ENCODE peak calls at places on chromosomes 3 and 15, in five cellular contexts. M is spleen; W is CD8-positive, alpha-beta memory T cell; Q is aorta; N is IMR-90. D is an unnamed sample.

GRCh38 chr3:61562042-61562809 is 855 bp downstream of the PTPRG start:
- DNase-seq in M (no peak), W (no peak), Q (peak; percentile 54), N (peak; percentile 31), D (no peak)

GRCh38 chr3:133583396-133583795 is 9.9 kb downstream of the CDV3 start:
- DNase-seq in M (no peak), W (no peak), Q (no peak), N (no peak), D (no peak)

GRCh38 chr15:62847900-62848489 is 194.6 kb upstream of the TPM1 start:
- DNase-seq in M (no peak), W (no peak), Q (peak; percentile 81), N (peak; percentile 54), D (peak; percentile 57)

GRCh38 chr3:37308247-37308646 is 133.9 kb upstream of the LRRFIP2 start:
- DNase-seq in M (no peak), W (no peak), Q (no peak), N (peak; percentile 27), D (no peak)

GRCh38 chr15:48084759-48085420 is 35.9 kb upstream of the SLC24A5 start:
- DNase-seq in M (no peak), W (no peak), Q (no peak), N (peak; percentile 50), D (no peak)

GRCh38 chr3:24296441-24297205 is 198.0 kb downstream of the THRB start:
- DNase-seq in M (no peak), W (no peak), Q (no peak), N (peak; percentile 41), D (no peak)

GRCh38 chr15:44782516-44782915 is 46.2 kb downstream of the TRIM69 start:
- DNase-seq in M (no peak), W (no peak), Q (no peak), N (no peak), D (no peak)

GRCh38 chr15:62306851-62307504 is 141.9 kb upstream of the C2CD4B start:
- DNase-seq in M (no peak), W (no peak), Q (peak; percentile 61), N (peak; percentile 67), D (peak; percentile 58)

GRCh38 chr3:42010530-42010929 is 48.6 kb upstream of the ULK4 start:
- DNase-seq in M (no peak), W (no peak), Q (no peak), N (no peak), D (no peak)

GRCh38 chr3:111538687-111539086 is 3.3 kb upstream of the CD96 start:
- DNase-seq in M (no peak), W (peak; percentile 23), Q (no peak), N (peak; percentile 72), D (no peak)

GRCh38 chr15:69505906-69506305 is 53.3 kb downstream of the RPLP1 start:
- DNase-seq in M (no peak), W (no peak), Q (no peak), N (no peak), D (no peak)

GRCh38 chr3:101940521-101940992 is 91.2 kb downstream of the NFKBIZ start:
- DNase-seq in M (peak; percentile 82), W (no peak), Q (peak; percentile 69), N (peak; percentile 98), D (peak; percentile 76)

GRCh38 chr3:144677118-144677517 is 705.5 kb downstream of the DIPK2A start:
- DNase-seq in M (no peak), W (no peak), Q (no peak), N (peak; percentile 5), D (no peak)

GRCh38 chr3:136804813-136805212 is 14.1 kb upstream of the SLC35G2 start:
- DNase-seq in M (no peak), W (no peak), Q (no peak), N (no peak), D (no peak)

GRCh38 chr3:116051040-116051439 is 394.2 kb downstream of the LSAMP start:
- DNase-seq in M (no peak), W (no peak), Q (no peak), N (no peak), D (no peak)

GRCh38 chr3:31981206-31982181 is at the start of the genes OSBPL10 and ZNF860:
- DNase-seq in M (peak; percentile 90), W (no peak), Q (peak; percentile 94), N (peak; percentile 92), D (peak; percentile 89)

GRCh38 chr3:10502185-10502880 is 3.1 kb downstream of the ATP2B2 start:
- DNase-seq in M (peak; percentile 46), W (no peak), Q (no peak), N (no peak), D (no peak)
- H3K27me3 ChIP-seq in M (peaks cover 48% of the 10 kb centered on the region), W (peaks cover 7% of the 10 kb centered on the region), Q (no peaks in the 10 kb centered on the region), N (peaks cover 58% of the 10 kb centered on the region), D (peaks cover 35% of the 10 kb centered on the region)

GRCh38 chr15:59338414-59338813 is 34.3 kb downstream of the MYO1E start:
- DNase-seq in M (no peak), W (no peak), Q (no peak), N (no peak), D (no peak)
- H3K27ac ChIP-seq in M (no peak overlapping the region), W (no peak overlapping the region), Q (no peak overlapping the region), N (no peak overlapping the region), D (no peak overlapping the region)

GRCh38 chr3:71486831-71487230 is 96.7 kb downstream of the FOXP1 start:
- DNase-seq in M (no peak), W (peak; percentile 61), Q (no peak), N (no peak), D (no peak)

GRCh38 chr3:71484047-71484446 is 99.5 kb downstream of the FOXP1 start:
- DNase-seq in M (no peak), W (no peak), Q (no peak), N (no peak), D (no peak)

GRCh38 chr3:71485903-71486302 is 97.6 kb downstream of the FOXP1 start:
- DNase-seq in M (no peak), W (peak; percentile 37), Q (no peak), N (no peak), D (no peak)

GRCh38 chr3:71484452-71484851 is 99.1 kb downstream of the FOXP1 start:
- DNase-seq in M (no peak), W (no peak), Q (no peak), N (no peak), D (no peak)

DNA sequence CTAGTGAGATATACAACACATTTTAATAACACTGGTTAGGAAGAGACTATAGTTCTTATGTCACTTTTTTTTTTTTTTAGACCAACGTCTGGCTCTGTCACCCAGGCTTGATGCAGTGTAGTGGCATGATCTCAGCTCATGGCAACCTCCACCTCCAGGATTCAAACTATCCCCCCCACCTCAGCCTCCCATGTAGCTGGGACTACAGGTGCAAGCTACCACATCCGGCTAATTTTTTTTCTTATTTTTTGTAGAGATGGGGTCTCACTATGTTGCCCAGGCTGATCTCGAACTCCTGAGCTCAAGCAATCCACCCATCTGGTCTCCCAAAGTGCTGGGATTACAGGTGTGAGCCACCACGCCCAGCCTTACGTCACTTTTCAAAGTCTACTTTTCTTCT is 100.8 kb downstream of the FOXP1 start:
- DNase-seq in M (no peak), W (no peak), Q (no peak), N (no peak), D (no peak)
- H3K4me1 ChIP-seq in M (peaks cover 6% of the 10 kb centered on the region), W (peaks cover 92% of the 10 kb centered on the region), Q (no peaks in the 10 kb centered on the region), N (peaks cover 2% of the 10 kb centered on the region), D (no peaks in the 10 kb centered on the region)

GRCh38 chr15:92051726-92052125 is 198.2 kb downstream of the SLCO3A1 start:
- DNase-seq in M (no peak), W (no peak), Q (no peak), N (no peak), D (no peak)
- H3K27me3 ChIP-seq in M (no peaks in the 10 kb centered on the region), W (no peaks in the 10 kb centered on the region), Q (no peaks in the 10 kb centered on the region), N (no peaks in the 10 kb centered on the region), D (no peaks in the 10 kb centered on the region)

DNA sequence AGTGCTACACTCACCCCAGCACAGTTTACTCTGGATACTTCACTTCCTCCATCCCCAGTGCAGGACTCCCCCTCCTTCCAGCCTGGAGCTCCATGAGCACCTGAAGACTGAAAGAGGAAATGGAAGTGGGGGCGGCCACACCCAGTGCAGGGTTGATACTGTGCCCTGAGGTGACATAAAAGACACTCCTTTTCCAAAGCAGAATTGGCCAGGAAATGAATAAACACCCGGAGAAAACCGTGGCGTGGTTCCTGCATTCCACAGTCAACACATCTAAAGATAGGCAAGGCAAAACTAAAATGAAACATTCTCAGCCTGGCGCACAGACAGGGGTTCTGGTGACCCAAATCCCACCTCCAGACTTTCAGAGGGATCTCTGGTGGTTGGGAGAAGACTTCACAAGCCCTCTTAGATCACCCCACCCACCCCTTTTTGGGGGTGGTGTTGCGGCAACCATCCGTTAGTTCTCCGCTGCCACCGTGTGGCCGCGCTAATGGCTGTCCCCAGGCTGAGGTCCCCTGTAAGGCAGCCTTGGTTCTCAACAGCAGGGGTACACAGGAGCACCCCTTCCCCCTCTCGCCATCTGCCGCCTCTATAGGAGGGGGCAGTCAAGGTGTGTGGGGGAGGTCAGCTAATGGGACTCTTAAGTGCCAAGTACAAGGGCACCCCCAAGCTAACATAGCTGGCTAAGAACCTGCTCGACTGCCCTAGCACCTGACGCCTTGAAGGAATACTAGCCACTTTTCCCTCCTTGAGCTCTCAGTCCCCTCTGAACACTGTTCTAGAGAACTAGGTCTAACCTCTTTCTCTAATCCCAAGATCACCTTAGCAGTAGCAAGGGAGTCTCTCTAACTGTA is 2.6 kb upstream of the MST1R start:
- DNase-seq in M (peak; percentile 82), W (peak; percentile 42), Q (peak; percentile 69), N (peak; percentile 46), D (peak; percentile 65)
- H3K27ac ChIP-seq in M (peak overlapping the region; percentile 47), W (peak overlapping the region; percentile 24), Q (peak overlapping the region; percentile 30), N (no peak overlapping the region), D (peak overlapping the region; percentile 60)